ENCODE peak calls at places on chromosomes 6 and 20, in five cellular contexts. N, Y, K, I and D are unnamed samples.
A peak's percentile ranks its signal among the peaks of the same experiment; 100 is the strongest.

GRCh38 chr6:122931916-122932315 is 64.1 kb upstream of the CLVS2 start:
- DNase-seq in N (no peak), Y (no peak), K (no peak), I (no peak), D (no peak)

GRCh38 chr6:64012351-64013060 is 376.9 kb downstream of the PHF3 start:
- DNase-seq in N (no peak), Y (peak; percentile 13), K (peak; percentile 13), I (peak; percentile 2), D (no peak)

GRCh38 chr6:105258816-105259215 is 79.0 kb upstream of the POPDC3 start:
- DNase-seq in N (no peak), Y (no peak), K (no peak), I (no peak), D (no peak)

GRCh38 chr20:33008336-33009213 is 1.1 kb downstream of the BPIFB2 start:
- DNase-seq in N (no peak), Y (no peak), K (no peak), I (no peak), D (no peak)

GRCh38 chr20:15205023-15205422 is 867.6 kb upstream of the FLRT3 start:
- DNase-seq in N (no peak), Y (no peak), K (no peak), I (no peak), D (no peak)

GRCh38 chr20:11067359-11067758 is 393.6 kb upstream of the JAG1 start:
- DNase-seq in N (no peak), Y (no peak), K (no peak), I (no peak), D (no peak)

GRCh38 chr6:163789199-163789810 is 374.8 kb downstream of the QKI start:
- DNase-seq in N (no peak), Y (no peak), K (no peak), I (no peak), D (no peak)

GRCh38 chr6:47772359-47772758 is 9.5 kb upstream of the OPN5 start:
- DNase-seq in N (no peak), Y (no peak), K (no peak), I (no peak), D (no peak)

GRCh38 chr20:34771680-34772081 is 53.8 kb downstream of the NCOA6 start:
- DNase-seq in N (no peak), Y (no peak), K (no peak), I (no peak), D (no peak)

GRCh38 chr20:8647868-8648495 is 420.9 kb upstream of the PLCB4 start:
- DNase-seq in N (no peak), Y (no peak), K (no peak), I (no peak), D (no peak)

GRCh38 chr6:106225581-106225980 is 100.0 kb downstream of the ATG5 start:
- DNase-seq in N (no peak), Y (no peak), K (no peak), I (no peak), D (no peak)

GRCh38 chr20:32183947-32184635 is 23.5 kb downstream of the PLAGL2 start:
- DNase-seq in N (no peak), Y (no peak), K (no peak), I (no peak), D (no peak)

GRCh38 chr6:84392292-84392691 is 164.8 kb upstream of the CEP162 start:
- DNase-seq in N (no peak), Y (no peak), K (no peak), I (no peak), D (no peak)

GRCh38 chr20:49916146-49917002 is 1.0 kb upstream of the SPATA2 start:
- DNase-seq in N (no peak), Y (no peak), K (no peak), I (no peak), D (no peak)

GRCh38 chr6:124372076-124372475 is 568.4 kb downstream of the NKAIN2 start:
- DNase-seq in N (no peak), Y (no peak), K (no peak), I (no peak), D (no peak)

GRCh38 chr6:31422587-31422986 is 19.2 kb downstream of the MICA start:
- DNase-seq in N (no peak), Y (no peak), K (no peak), I (no peak), D (no peak)

GRCh38 chr6:5851261-5851757 is 155.4 kb downstream of the NRN1 start:
- DNase-seq in N (no peak), Y (peak; percentile 71), K (peak; percentile 94), I (no peak), D (peak; percentile 53)

GRCh38 chr20:51326241-51326819 is 216.2 kb downstream of the NFATC2 start:
- DNase-seq in N (no peak), Y (peak; percentile 66), K (peak; percentile 14), I (peak; percentile 37), D (no peak)

GRCh38 chr6:6414946-6415345 is 94.5 kb upstream of the F13A1 start:
- DNase-seq in N (no peak), Y (no peak), K (no peak), I (no peak), D (no peak)

GRCh38 chr6:31179042-31179386 is 8.5 kb upstream of the POU5F1 start:
- DNase-seq in N (no peak), Y (no peak), K (no peak), I (no peak), D (no peak)

GRCh38 chr6:22362361-22362760 is 65.5 kb upstream of the PRL start:
- DNase-seq in N (no peak), Y (no peak), K (no peak), I (no peak), D (no peak)

GRCh38 chr20:47493954-47494293 is 7.8 kb upstream of the NCOA3 start:
- DNase-seq in N (no peak), Y (no peak), K (no peak), I (no peak), D (no peak)

GRCh38 chr6:162615016-162615717 is 112.4 kb downstream of the PRKN start:
- DNase-seq in N (no peak), Y (no peak), K (no peak), I (no peak), D (no peak)

GRCh38 chr6:7021306-7021705 is 86.5 kb upstream of the RREB1 start:
- DNase-seq in N (no peak), Y (no peak), K (no peak), I (no peak), D (no peak)

GRCh38 chr20:5077761-5078387 is 41.9 kb downstream of the PCNA start:
- DNase-seq in N (no peak), Y (no peak), K (no peak), I (no peak), D (no peak)

GRCh38 chr6:27867051-27867940 is 44.9 kb downstream of the OR2B2 start:
- DNase-seq in N (no peak), Y (peak; percentile 74), K (peak; percentile 53), I (peak; percentile 30), D (peak; percentile 58)

GRCh38 chr6:150395388-150396009 is 26.7 kb downstream of the IYD start:
- DNase-seq in N (no peak), Y (peak; percentile 58), K (peak; percentile 22), I (peak; percentile 55), D (peak; percentile 57)

GRCh38 chr20:19918965-19919329 is 98.2 kb upstream of the NAA20 start:
- DNase-seq in N (no peak), Y (no peak), K (no peak), I (no peak), D (no peak)

GRCh38 chr6:130965657-130966056 is 97.4 kb downstream of the EPB41L2 start:
- DNase-seq in N (peak; percentile 45), Y (no peak), K (no peak), I (no peak), D (no peak)

GRCh38 chr20:37316116-37316774 is 26.8 kb downstream of the MANBAL start:
- DNase-seq in N (no peak), Y (peak; percentile 15), K (no peak), I (no peak), D (no peak)

GRCh38 chr20:540391-541201 is 3.0 kb downstream of the CSNK2A1 start:
- DNase-seq in N (no peak), Y (no peak), K (no peak), I (no peak), D (no peak)

GRCh38 chr6:160160450-160160849 is 38.8 kb downstream of the SLC22A1 start:
- DNase-seq in N (no peak), Y (no peak), K (no peak), I (no peak), D (peak; percentile 61)

GRCh38 chr20:1323256-1323655 is 5.7 kb downstream of the SDCBP2 start:
- DNase-seq in N (no peak), Y (no peak), K (no peak), I (no peak), D (no peak)

GRCh38 chr6:43120938-43121913 is 45.1 kb downstream of the PTK7 start:
- DNase-seq in N (peak; percentile 95), Y (no peak), K (no peak), I (peak; percentile 93), D (no peak)

GRCh38 chr20:42961771-42962170 is 227.9 kb downstream of the PTPRT start:
- DNase-seq in N (no peak), Y (no peak), K (no peak), I (no peak), D (no peak)

GRCh38 chr6:99148111-99148510 is 200.4 kb upstream of the FBXL4 start:
- DNase-seq in N (no peak), Y (no peak), K (no peak), I (no peak), D (no peak)

GRCh38 chr6:78489874-78490273 is 377.5 kb upstream of the IRAK1BP1 start:
- DNase-seq in N (no peak), Y (no peak), K (no peak), I (peak; percentile 1), D (no peak)

GRCh38 chr6:30283761-30284160 is 43.0 kb upstream of the TRIM39 start:
- DNase-seq in N (no peak), Y (no peak), K (no peak), I (no peak), D (no peak)

GRCh38 chr6:151702851-151703629 is 104.4 kb upstream of the ESR1 start:
- DNase-seq in N (no peak), Y (no peak), K (no peak), I (no peak), D (no peak)